ENCODE peak calls at places on chromosomes 5 and 9, in four cellular contexts. K, D, H and R are unnamed samples.

GRCh38 chr9:107465467-107466451 is 23.8 kb downstream of the KLF4 start:
- DNase-seq in D (peak; percentile 84), H (no peak), K (peak; percentile 14), R (no peak)

GRCh38 chr9:133931059-133931458 is 61.1 kb downstream of the VAV2 start:
- DNase-seq in H (no peak), K (no peak), D (no peak), R (no peak)

GRCh38 chr5:150177721-150178120 is 11.1 kb downstream of the CDX1 start:
- DNase-seq in D (no peak), H (no peak), K (no peak), R (no peak)

GRCh38 chr5:95899848-95900247 is 61.8 kb downstream of the ELL2 start:
- DNase-seq in K (no peak), H (no peak), D (no peak), R (no peak)

GRCh38 chr9:114512337-114512874 is 7.1 kb upstream of the WHRN start:
- DNase-seq in K (no peak), D (no peak), H (no peak), R (no peak)

GRCh38 chr5:102772273-102772672 is 17.2 kb downstream of the PAM start:
- DNase-seq in K (no peak), D (no peak), H (no peak), R (no peak)

GRCh38 chr9:116190997-116191396 is 37.4 kb downstream of the PAPPA start:
- DNase-seq in D (no peak), H (no peak), K (no peak), R (no peak)

GRCh38 chr5:170393235-170393634 is 4.1 kb upstream of the KCNMB1 start:
- DNase-seq in D (no peak), K (no peak), H (no peak), R (no peak)

GRCh38 chr9:121888438-121888775 is 204.7 kb downstream of the TTLL11 start:
- DNase-seq in H (no peak), K (no peak), D (no peak), R (no peak)

GRCh38 chr9:123425261-123425821 is 69.3 kb downstream of the CRB2 start:
- DNase-seq in H (no peak), D (no peak), K (no peak), R (no peak)

GRCh38 chr9:91395106-91395552 is 28.5 kb downstream of the NFIL3 start:
- DNase-seq in H (peak; percentile 88), D (no peak), K (no peak), R (no peak)

GRCh38 chr5:147223951-147224791 is 10.7 kb upstream of the STK32A start:
- DNase-seq in D (peak; percentile 69), K (peak; percentile 7), H (peak; percentile 8), R (no peak)

GRCh38 chr5:123089572-123089970 is 530 bp downstream of the PRDM6 start:
- DNase-seq in H (peak; percentile 12), D (peak; percentile 64), K (no peak), R (no peak)

GRCh38 chr9:7691909-7692308 is 107.7 kb downstream of the DMAC1 start:
- DNase-seq in D (no peak), K (no peak), H (no peak), R (no peak)
- TF ChIP-seq POLR2AphosphoS5 in D (no peak), K (no peak), H (no peak), R (no peak)

DNA sequence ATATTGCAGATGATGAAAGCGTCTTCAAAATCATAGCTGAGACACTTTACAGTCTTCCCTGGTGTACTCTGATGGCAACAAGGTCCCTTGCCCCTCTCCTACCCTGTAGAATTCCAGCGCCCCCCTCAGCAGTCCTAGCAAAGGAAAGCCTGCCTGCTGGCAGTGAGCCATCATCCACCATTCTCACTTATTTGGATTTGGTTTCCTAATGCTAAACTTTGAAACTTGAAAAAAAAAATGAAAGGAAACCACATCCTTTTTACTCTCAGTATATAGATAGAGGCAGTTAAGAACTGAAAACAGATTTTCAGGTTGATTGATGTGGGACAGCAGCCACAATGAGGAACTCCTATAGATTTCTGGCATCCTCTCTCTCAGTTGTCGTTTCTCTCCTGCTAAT is at the start of gene GZMA:
- DNase-seq in H (no peak), K (no peak), D (no peak), R (no peak)
- TF ChIP-seq MXI1 in H (no peak), K (no peak), D (no peak), R (no peak)

DNA sequence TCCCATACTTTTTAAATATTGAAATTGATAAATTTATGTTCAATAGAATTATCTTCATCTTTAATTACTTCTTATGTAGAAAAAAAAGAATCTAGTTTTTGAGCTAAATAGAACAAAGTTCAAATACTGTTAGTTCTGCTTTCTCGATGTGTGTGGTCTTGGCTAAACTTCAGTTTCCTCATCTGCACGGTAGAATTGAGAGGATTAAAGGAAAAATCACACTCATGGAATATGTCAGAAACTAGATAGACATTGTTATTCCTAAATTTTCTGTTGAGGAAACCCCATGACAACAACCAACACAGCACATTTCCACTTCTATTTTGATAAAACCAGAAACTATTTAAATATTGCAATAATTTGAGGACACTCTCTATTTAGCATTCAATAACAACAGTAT is 100.3 kb downstream of the MUSK start:
- DNase-seq in H (no peak), D (no peak), K (no peak), R (no peak)
- TF ChIP-seq POLR2AphosphoS5 in H (no peak), D (no peak), K (no peak), R (no peak)

GRCh38 chr5:72598461-72599433 is 91.5 kb upstream of the ZNF366 start:
- DNase-seq in K (peak; percentile 22), D (no peak), H (peak; percentile 60), R (no peak)
- TF ChIP-seq MXI1 in K (no peak), D (no peak), H (no peak), R (no peak)

GRCh38 chr5:36683821-36684434 is 77.5 kb downstream of the SLC1A3 start:
- DNase-seq in D (peak; percentile 86), H (no peak), K (no peak), R (no peak)
- TF ChIP-seq POLR2AphosphoS5 in D (peak; percentile 39), H (no peak), K (no peak), R (no peak)

DNA sequence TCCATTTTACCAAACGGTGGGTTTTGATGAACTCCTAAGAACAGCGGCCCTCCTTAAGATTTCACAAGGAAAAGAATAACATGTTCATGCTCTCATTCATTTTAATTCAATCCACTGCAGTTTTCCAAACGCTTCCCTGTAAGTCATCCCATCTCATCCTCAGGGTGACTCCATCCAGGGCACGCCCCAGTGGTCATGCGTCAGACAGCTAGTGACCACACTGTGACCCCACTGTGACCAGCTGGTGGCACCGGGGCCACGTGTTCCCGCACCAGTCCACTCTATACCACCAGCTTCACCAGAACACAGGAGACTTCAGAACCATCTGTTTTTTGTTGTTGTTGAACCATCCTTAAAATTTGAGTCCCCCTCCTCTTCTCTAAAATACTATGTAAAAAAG is 14.3 kb downstream of the ATPSCKMT start:
- DNase-seq in H (no peak), D (no peak), K (no peak), R (no peak)
- TF ChIP-seq MXI1 in H (no peak), D (no peak), K (no peak), R (no peak)

GRCh38 chr5:146002491-146002890 is 66.1 kb downstream of the SH3RF2 start:
- DNase-seq in K (no peak), H (no peak), D (no peak), R (no peak)
- TF ChIP-seq POLR2AphosphoS5 in K (no peak), H (no peak), D (no peak), R (no peak)

GRCh38 chr5:6322163-6322713 is 56.1 kb downstream of the MED10 start:
- DNase-seq in K (no peak), D (no peak), H (no peak), R (no peak)

GRCh38 chr5:6333182-6333905 is 45.0 kb downstream of the MED10 start:
- DNase-seq in K (no peak), D (peak; percentile 46), H (no peak), R (no peak)

GRCh38 chr5:6328173-6328572 is 50.2 kb downstream of the MED10 start:
- DNase-seq in D (no peak), K (peak; percentile 56), H (peak; percentile 12), R (no peak)
- TF ChIP-seq MXI1 in D (no peak), K (no peak), H (no peak), R (no peak)

DNA sequence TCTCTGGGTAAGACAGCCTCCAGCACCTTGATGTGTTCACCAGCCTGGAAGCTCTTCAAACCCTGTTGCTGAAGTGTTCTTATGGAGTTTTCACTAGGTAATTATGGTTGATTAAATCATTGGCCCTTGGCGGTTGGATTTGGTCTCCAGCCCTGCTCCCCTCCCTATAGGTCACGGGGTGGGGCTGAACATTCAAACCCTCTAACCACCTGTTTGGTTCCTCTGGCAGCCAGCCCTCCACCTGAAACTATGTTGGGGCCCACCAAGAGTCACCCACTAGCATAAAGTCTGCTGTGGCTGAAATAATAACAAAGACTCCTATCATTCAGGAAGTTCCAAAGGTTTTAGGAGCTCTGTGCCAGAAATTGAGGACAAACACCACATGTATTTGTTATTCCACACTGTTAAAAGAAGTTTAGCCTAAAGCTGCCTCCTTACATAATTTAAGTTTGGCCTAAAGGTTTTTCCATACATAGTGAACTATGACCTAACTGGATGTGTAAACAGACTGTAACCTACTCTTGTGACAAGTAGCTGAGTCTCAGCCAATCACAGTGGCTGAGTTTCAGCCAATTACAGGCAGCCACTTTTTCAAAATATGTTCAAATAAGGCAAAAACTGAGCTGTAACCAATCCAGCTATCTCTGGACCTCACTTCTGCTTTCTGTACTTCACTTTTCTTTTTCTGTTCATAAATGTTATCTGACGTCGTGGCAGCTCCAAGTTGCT is 34.8 kb downstream of the TMEM252 start:
- DNase-seq in K (peak; percentile 1), D (no peak), H (no peak), R (no peak)
- TF ChIP-seq POLR2AphosphoS5 in K (no peak), D (no peak), H (no peak), R (no peak)